ENCODE peak calls at places on chromosomes 5 and 9, in seven cellular contexts. F is GM12865; T is uterus; X is cardiac muscle cell; C is CD8-positive, alpha-beta T cell; Y is cardiac fibroblast; U is AG10803. I is an unnamed sample.

GRCh38 chr5:128413356-128413755 is 124.7 kb downstream of the FBN2 start:
- DNase-seq in X (no peak), U (no peak), T (no peak), Y (peak; percentile 31), F (no peak), C (no peak), I (no peak)

GRCh38 chr5:10649518-10650410 is 85.9 kb downstream of the ANKRD33B start:
- DNase-seq in U (no peak), F (no peak), Y (no peak), C (no peak), T (no peak), X (no peak), I (no peak)

GRCh38 chr9:112582371-112582770 is 95.7 kb downstream of the KIAA1958 start:
- DNase-seq in Y (no peak), T (no peak), U (no peak), X (no peak), F (no peak), C (no peak), I (no peak)

GRCh38 chr5:168301593-168302388 is 10.3 kb downstream of the WWC1 start:
- DNase-seq in F (no peak), C (no peak), T (no peak), U (no peak), Y (no peak), X (no peak), I (no peak)

GRCh38 chr9:12290166-12290869 is 402.9 kb upstream of the TYRP1 start:
- DNase-seq in Y (no peak), F (no peak), X (no peak), T (no peak), C (no peak), U (no peak), I (no peak)

GRCh38 chr9:96034553-96035122 is 159.1 kb downstream of the ERCC6L2 start:
- DNase-seq in X (no peak), C (no peak), F (no peak), U (no peak), Y (no peak), T (no peak), I (no peak)

GRCh38 chr9:95506692-95507455 is 9.9 kb downstream of the PTCH1 start:
- DNase-seq in T (peak; percentile 51), F (peak; percentile 50), Y (peak; percentile 79), U (peak; percentile 68), C (peak; percentile 39), X (peak; percentile 69), I (peak; percentile 35)

GRCh38 chr9:91101598-91102168 is 260.0 kb downstream of the AUH start:
- DNase-seq in X (no peak), T (no peak), Y (no peak), F (peak; percentile 45), U (no peak), C (peak; percentile 95), I (no peak)

GRCh38 chr9:87597710-87598200 is 100.1 kb downstream of the DAPK1 start:
- DNase-seq in T (no peak), X (no peak), Y (no peak), U (no peak), F (no peak), C (no peak), I (no peak)

GRCh38 chr5:132485641-132486317 is 4.8 kb downstream of the IRF1 start:
- DNase-seq in U (no peak), X (no peak), F (no peak), C (peak; percentile 48), T (peak; percentile 13), Y (no peak), I (no peak)

GRCh38 chr5:7742241-7742656 is 108.7 kb downstream of the CFAP90 start:
- DNase-seq in X (no peak), U (no peak), T (no peak), C (no peak), F (no peak), Y (no peak), I (no peak)

GRCh38 chr5:157571357-157571827 is 4.2 kb downstream of the ADAM19 start:
- DNase-seq in C (peak; percentile 32), X (peak; percentile 60), T (no peak), Y (peak; percentile 49), U (peak; percentile 44), F (peak; percentile 87), I (no peak)

GRCh38 chr9:1890806-1891205 is 124.3 kb upstream of the SMARCA2 start:
- DNase-seq in C (no peak), U (no peak), T (no peak), X (no peak), F (no peak), Y (no peak), I (no peak)

GRCh38 chr5:7638456-7638855 is 212.5 kb downstream of the CFAP90 start:
- DNase-seq in Y (no peak), C (no peak), X (no peak), T (no peak), F (no peak), U (peak; percentile 2), I (no peak)

GRCh38 chr9:133813749-133814585 is 75.8 kb upstream of the SARDH start:
- DNase-seq in T (peak; percentile 73), F (no peak), X (peak; percentile 79), C (peak; percentile 2), Y (no peak), U (peak; percentile 49), I (no peak)

GRCh38 chr9:35353731-35354365 is 136.1 kb upstream of the RUSC2 start:
- DNase-seq in T (no peak), F (no peak), Y (peak; percentile 27), C (no peak), X (no peak), U (peak; percentile 32), I (no peak)

GRCh38 chr9:96457266-96457665 is 7.3 kb downstream of the HABP4 start:
- DNase-seq in T (no peak), C (no peak), F (no peak), X (no peak), Y (no peak), U (no peak), I (no peak)

DNA sequence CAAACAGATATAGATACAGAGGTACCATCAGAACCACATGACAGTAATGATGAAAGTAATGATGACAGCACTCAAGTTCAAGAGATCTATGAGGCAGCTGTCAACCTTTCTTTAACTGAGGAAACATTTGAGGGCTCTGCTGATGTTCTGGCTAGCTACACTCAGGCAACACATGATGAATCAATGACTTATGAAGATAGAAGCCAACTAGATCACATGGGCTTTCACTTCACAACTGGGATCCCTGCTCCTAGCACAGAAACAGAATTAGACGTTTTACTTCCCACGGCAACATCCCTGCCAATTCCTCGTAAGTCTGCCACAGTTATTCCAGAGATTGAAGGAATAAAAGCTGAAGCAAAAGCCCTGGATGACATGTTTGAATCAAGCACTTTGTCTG is 69.2 kb downstream of the VCAN start:
- DNase-seq in Y (no peak), T (no peak), F (no peak), X (no peak), U (no peak), C (no peak), I (no peak)
- TF ChIP-seq CTCF in Y (no peak), T (no peak), F (no peak), X (no peak), U (no peak), C (no peak), I (no peak)

DNA sequence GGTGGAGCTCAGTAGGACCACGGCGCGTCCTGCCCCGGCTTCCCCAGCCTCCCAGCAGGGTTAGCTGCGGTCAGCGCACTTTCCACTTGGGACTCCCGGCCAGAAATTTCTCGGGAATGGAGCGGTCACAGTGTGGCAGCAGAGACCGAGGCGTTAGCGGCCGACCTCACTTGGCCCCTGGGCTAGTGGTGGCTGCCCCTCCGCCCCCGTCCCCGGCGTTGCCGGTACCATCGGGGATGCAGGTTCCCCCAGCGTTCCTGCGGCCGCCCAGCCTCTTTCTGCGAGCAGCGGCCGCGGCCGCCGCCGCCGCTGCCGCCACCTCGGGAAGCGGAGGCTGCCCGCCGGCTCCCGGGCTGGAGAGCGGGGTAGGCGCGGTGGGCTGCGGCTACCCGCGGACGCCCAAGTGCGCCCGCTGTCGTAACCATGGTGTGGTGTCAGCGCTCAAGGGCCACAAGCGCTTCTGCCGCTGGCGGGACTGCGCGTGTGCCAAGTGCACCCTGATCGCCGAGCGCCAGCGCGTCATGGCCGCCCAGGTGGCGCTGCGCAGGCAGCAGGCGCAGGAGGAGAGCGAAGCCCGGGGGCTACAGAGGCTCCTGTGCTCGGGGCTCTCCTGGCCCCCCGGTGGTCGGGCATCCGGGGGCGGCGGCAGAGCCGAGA is 454 bp downstream of the DMRTA1 start:
- DNase-seq in C (no peak), X (peak; percentile 88), U (peak; percentile 14), F (peak; percentile 6), T (peak; percentile 40), Y (peak; percentile 44), I (peak; percentile 56)
- TF ChIP-seq CTCF in C (no peak), X (peak; percentile 22), U (no peak), F (no peak), T (no peak), Y (no peak), I (peak; percentile 48)

DNA sequence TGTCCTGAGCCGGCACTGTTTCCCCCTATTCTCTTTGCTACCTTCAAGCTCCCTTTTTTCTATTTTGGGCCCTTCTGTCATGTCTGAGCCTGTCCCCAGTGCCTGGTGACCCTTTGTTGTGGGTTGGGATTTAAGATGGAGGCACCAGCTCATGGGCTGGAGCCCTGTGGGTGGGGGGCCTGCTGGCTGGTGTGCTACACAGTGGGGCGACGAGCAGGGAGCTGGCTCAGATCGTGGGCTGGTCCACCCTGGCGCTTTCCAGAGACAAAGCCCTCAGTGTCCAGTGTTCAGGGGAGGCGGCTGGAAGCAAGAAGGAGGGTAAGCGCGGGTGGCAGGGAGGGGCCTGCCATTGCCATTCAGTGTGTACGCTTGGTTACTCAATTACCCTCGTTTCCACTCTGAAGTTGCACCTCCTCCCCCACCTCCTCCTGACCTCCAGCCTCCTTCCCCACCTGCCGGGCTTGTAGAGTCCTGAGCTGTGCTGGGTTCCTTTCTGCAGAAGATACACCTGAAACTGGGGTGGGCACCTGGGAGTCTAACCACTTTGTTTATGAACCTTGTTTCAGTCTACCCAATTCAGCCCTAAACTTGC is 49.8 kb downstream of the MVB12B start:
- DNase-seq in U (no peak), T (no peak), F (no peak), Y (no peak), X (no peak), C (no peak), I (peak; percentile 60)
- TF ChIP-seq CTCF in U (no peak), T (no peak), F (no peak), Y (no peak), X (no peak), C (no peak), I (no peak)

GRCh38 chr9:37521111-37521510 is 35.4 kb downstream of the POLR1E start:
- DNase-seq in U (no peak), X (no peak), Y (no peak), C (no peak), T (no peak), F (no peak), I (no peak)

GRCh38 chr9:37523916-37524315 is 38.2 kb downstream of the POLR1E start:
- DNase-seq in Y (no peak), U (no peak), C (no peak), T (no peak), X (no peak), F (no peak), I (no peak)

GRCh38 chr9:37517977-37518376 is 32.2 kb downstream of the POLR1E start:
- DNase-seq in F (no peak), U (no peak), Y (no peak), X (no peak), T (no peak), C (no peak), I (no peak)

GRCh38 chr9:37522971-37523370 is 37.2 kb downstream of the POLR1E start:
- DNase-seq in T (no peak), U (no peak), Y (no peak), C (no peak), X (no peak), F (no peak), I (no peak)

DNA sequence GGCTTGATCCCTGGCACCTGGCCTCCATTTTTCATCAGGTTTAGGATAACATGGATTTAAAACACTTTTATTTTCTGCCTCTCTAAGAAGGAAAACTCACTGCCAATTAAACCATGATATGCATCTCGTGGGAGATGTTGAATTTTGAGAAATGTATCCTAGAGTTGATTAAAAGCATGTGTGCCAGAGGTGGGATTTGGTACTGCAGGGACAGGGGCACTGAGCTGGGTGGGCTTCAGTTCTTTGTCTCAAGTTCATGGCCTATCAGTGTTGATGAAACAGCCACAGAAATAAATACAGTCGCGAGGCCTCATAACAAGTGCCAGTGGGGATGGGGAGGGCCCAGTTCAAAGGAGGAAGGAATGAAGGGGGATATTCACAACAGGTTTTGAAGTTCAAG is 34.9 kb downstream of the POLR1E start:
- DNase-seq in T (no peak), C (no peak), U (no peak), X (no peak), F (no peak), Y (no peak), I (no peak)
- TF ChIP-seq CTCF in T (no peak), C (no peak), U (peak; percentile 7), X (no peak), F (no peak), Y (no peak), I (no peak)